ENCODE peak calls at places on chromosomes 6 and 20, in five cellular contexts. One of them, this sample, is unnamed. For H3K9me3, the result is how much of the 10 kb centered on the place peaks cover.

GRCh38 chr6:157548635-157549467 is 167.9 kb downstream of the ZDHHC14 start:
- DNase-seq in neural progenitor cell: no peak
- DNase-seq in prostate gland: no peak
- DNase-seq in cardiac muscle cell: no peak
- DNase-seq in stomach: no peak
- DNase-seq in this sample: no peak

GRCh38 chr6:137927777-137928218 is 60.7 kb downstream of the TNFAIP3 start:
- DNase-seq in prostate gland: no peak
- DNase-seq in neural progenitor cell: no peak
- DNase-seq in cardiac muscle cell: peak
- DNase-seq in stomach: no peak
- DNase-seq in this sample: peak

GRCh38 chr6:10507298-10507697 is 13.9 kb upstream of the GCNT2 start:
- DNase-seq in prostate gland: no peak
- DNase-seq in neural progenitor cell: no peak
- DNase-seq in stomach: no peak
- DNase-seq in cardiac muscle cell: no peak
- DNase-seq in this sample: no peak

GRCh38 chr6:160069050-160069454 is 52.6 kb upstream of the SLC22A1 start:
- DNase-seq in cardiac muscle cell: no peak
- DNase-seq in neural progenitor cell: no peak
- DNase-seq in stomach: no peak
- DNase-seq in prostate gland: no peak
- DNase-seq in this sample: no peak

GRCh38 chr6:105038259-105038658 is 81.4 kb downstream of the LIN28B start:
- DNase-seq in prostate gland: no peak
- DNase-seq in neural progenitor cell: peak
- DNase-seq in stomach: no peak
- DNase-seq in cardiac muscle cell: peak
- DNase-seq in this sample: no peak

GRCh38 chr20:49278817-49279676 is 1.2 kb upstream of the ZNFX1 start:
- DNase-seq in cardiac muscle cell: peak
- DNase-seq in stomach: no peak
- DNase-seq in neural progenitor cell: peak
- DNase-seq in prostate gland: no peak
- DNase-seq in this sample: no peak

GRCh38 chr6:135853986-135854385 is 2.5 kb downstream of the PDE7B start:
- DNase-seq in stomach: no peak
- DNase-seq in neural progenitor cell: no peak
- DNase-seq in prostate gland: no peak
- DNase-seq in cardiac muscle cell: peak
- DNase-seq in this sample: no peak

GRCh38 chr6:122619309-122619708 is 9.1 kb downstream of the PKIB start:
- DNase-seq in neural progenitor cell: no peak
- DNase-seq in stomach: no peak
- DNase-seq in cardiac muscle cell: no peak
- DNase-seq in prostate gland: no peak
- DNase-seq in this sample: no peak

GRCh38 chr6:48183816-48184215 is 72.8 kb upstream of the PTCHD4 start:
- DNase-seq in neural progenitor cell: no peak
- DNase-seq in stomach: no peak
- DNase-seq in prostate gland: no peak
- DNase-seq in cardiac muscle cell: peak
- DNase-seq in this sample: no peak

GRCh38 chr20:51378171-51378928 is 164.2 kb downstream of the NFATC2 start:
- DNase-seq in prostate gland: no peak
- DNase-seq in stomach: no peak
- DNase-seq in neural progenitor cell: peak
- DNase-seq in cardiac muscle cell: no peak
- DNase-seq in this sample: no peak

GRCh38 chr6:4451101-4451500 is 315.7 kb upstream of the ECI2 start:
- DNase-seq in neural progenitor cell: no peak
- DNase-seq in stomach: no peak
- DNase-seq in cardiac muscle cell: no peak
- DNase-seq in prostate gland: no peak
- DNase-seq in this sample: no peak

GRCh38 chr6:32950449-32950848 is 2.4 kb downstream of the HLA-DMA start:
- DNase-seq in cardiac muscle cell: no peak
- DNase-seq in neural progenitor cell: no peak
- DNase-seq in prostate gland: no peak
- DNase-seq in stomach: no peak
- DNase-seq in this sample: no peak

GRCh38 chr20:46507760-46508407 is 5.5 kb downstream of the ZNF334 start:
- DNase-seq in prostate gland: no peak
- DNase-seq in stomach: no peak
- DNase-seq in neural progenitor cell: no peak
- DNase-seq in cardiac muscle cell: no peak
- DNase-seq in this sample: no peak

GRCh38 chr6:44044154-44044539 is 83.1 kb downstream of the MRPL14 start:
- DNase-seq in neural progenitor cell: no peak
- DNase-seq in stomach: no peak
- DNase-seq in cardiac muscle cell: no peak
- DNase-seq in prostate gland: no peak
- DNase-seq in this sample: no peak

GRCh38 chr6:28816909-28817807 is 106.6 kb downstream of the TRIM27 start:
- DNase-seq in prostate gland: no peak
- DNase-seq in cardiac muscle cell: peak
- DNase-seq in neural progenitor cell: peak
- DNase-seq in stomach: no peak
- DNase-seq in this sample: no peak

GRCh38 chr6:36120539-36120938 is 9.8 kb upstream of the MAPK13 start:
- DNase-seq in cardiac muscle cell: no peak
- DNase-seq in prostate gland: peak
- DNase-seq in neural progenitor cell: no peak
- DNase-seq in stomach: peak
- DNase-seq in this sample: peak

GRCh38 chr20:54668271-54669053 is 193.1 kb downstream of the DOK5 start:
- DNase-seq in stomach: no peak
- DNase-seq in prostate gland: no peak
- DNase-seq in neural progenitor cell: peak
- DNase-seq in cardiac muscle cell: peak
- DNase-seq in this sample: peak

GRCh38 chr6:90637321-90637720 is 50.4 kb upstream of the MAP3K7 start:
- DNase-seq in prostate gland: no peak
- DNase-seq in cardiac muscle cell: no peak
- DNase-seq in stomach: no peak
- DNase-seq in neural progenitor cell: no peak
- DNase-seq in this sample: no peak

GRCh38 chr6:149221774-149222070 is 95.8 kb upstream of the TAB2 start:
- DNase-seq in stomach: no peak
- DNase-seq in prostate gland: no peak
- DNase-seq in cardiac muscle cell: peak
- DNase-seq in neural progenitor cell: no peak
- DNase-seq in this sample: no peak

GRCh38 chr6:37972994-37973757 is 153.6 kb downstream of the ZFAND3 start:
- DNase-seq in neural progenitor cell: no peak
- DNase-seq in cardiac muscle cell: peak
- DNase-seq in stomach: no peak
- DNase-seq in prostate gland: no peak
- DNase-seq in this sample: no peak

GRCh38 chr6:46491201-46491788 is at the start of gene RCAN2:
- DNase-seq in cardiac muscle cell: peak
- DNase-seq in neural progenitor cell: peak
- DNase-seq in stomach: peak
- DNase-seq in prostate gland: peak
- DNase-seq in this sample: peak

GRCh38 chr6:111642463-111643158 is 36.9 kb upstream of the TRAF3IP2 start:
- DNase-seq in neural progenitor cell: no peak
- DNase-seq in stomach: peak
- DNase-seq in cardiac muscle cell: peak
- DNase-seq in prostate gland: no peak
- DNase-seq in this sample: no peak

GRCh38 chr6:135298455-135298854 is 117.3 kb downstream of the MYB start:
- DNase-seq in neural progenitor cell: no peak
- DNase-seq in prostate gland: no peak
- DNase-seq in cardiac muscle cell: no peak
- DNase-seq in stomach: no peak
- DNase-seq in this sample: no peak

GRCh38 chr20:57131601-57132391 is 134.6 kb downstream of the BMP7 start:
- DNase-seq in neural progenitor cell: no peak
- DNase-seq in stomach: no peak
- DNase-seq in cardiac muscle cell: no peak
- DNase-seq in prostate gland: no peak
- DNase-seq in this sample: no peak

GRCh38 chr20:40008177-40008576 is 680.9 kb downstream of the MAFB start:
- DNase-seq in stomach: no peak
- DNase-seq in neural progenitor cell: no peak
- DNase-seq in prostate gland: no peak
- DNase-seq in cardiac muscle cell: no peak
- DNase-seq in this sample: no peak

GRCh38 chr6:163965426-163966348 is 551.2 kb downstream of the QKI start:
- DNase-seq in cardiac muscle cell: no peak
- DNase-seq in stomach: no peak
- DNase-seq in prostate gland: peak
- DNase-seq in neural progenitor cell: no peak
- DNase-seq in this sample: no peak

GRCh38 chr20:49619113-49620048 is 51.4 kb upstream of the PTGIS start:
- DNase-seq in stomach: no peak
- DNase-seq in cardiac muscle cell: no peak
- DNase-seq in prostate gland: no peak
- DNase-seq in neural progenitor cell: no peak
- DNase-seq in this sample: no peak

GRCh38 chr6:34718867-34719441 is 22.4 kb upstream of the ILRUN start:
- DNase-seq in stomach: no peak
- DNase-seq in cardiac muscle cell: no peak
- DNase-seq in neural progenitor cell: no peak
- DNase-seq in prostate gland: no peak
- DNase-seq in this sample: no peak

GRCh38 chr6:154615483-154616025 is 105.1 kb upstream of the CNKSR3 start:
- DNase-seq in stomach: peak
- DNase-seq in cardiac muscle cell: peak
- DNase-seq in neural progenitor cell: no peak
- DNase-seq in prostate gland: peak
- DNase-seq in this sample: no peak

GRCh38 chr20:1894471-1894950 is 696 bp upstream of the SIRPA start:
- DNase-seq in neural progenitor cell: peak
- DNase-seq in stomach: peak
- DNase-seq in prostate gland: peak
- DNase-seq in cardiac muscle cell: peak
- DNase-seq in this sample: no peak

GRCh38 chr6:165191461-165191860 is 117.9 kb downstream of the C6orf118 start:
- DNase-seq in neural progenitor cell: no peak
- DNase-seq in prostate gland: no peak
- DNase-seq in stomach: no peak
- DNase-seq in cardiac muscle cell: no peak
- DNase-seq in this sample: no peak

GRCh38 chr6:168130168-168130651 is 51.2 kb upstream of the FRMD1 start:
- DNase-seq in prostate gland: no peak
- DNase-seq in stomach: peak
- DNase-seq in neural progenitor cell: no peak
- DNase-seq in cardiac muscle cell: no peak
- DNase-seq in this sample: no peak

GRCh38 chr20:58503668-58504067 is 11.5 kb downstream of the APCDD1L start:
- DNase-seq in stomach: peak
- DNase-seq in neural progenitor cell: no peak
- DNase-seq in prostate gland: no peak
- DNase-seq in cardiac muscle cell: no peak
- DNase-seq in this sample: no peak

GRCh38 chr6:29332676-29333075 is 31.2 kb downstream of the OR14J1 start:
- DNase-seq in neural progenitor cell: no peak
- DNase-seq in cardiac muscle cell: no peak
- DNase-seq in prostate gland: no peak
- DNase-seq in stomach: no peak
- DNase-seq in this sample: no peak

GRCh38 chr6:95120984-95121383 is 456.4 kb upstream of the MANEA start:
- DNase-seq in stomach: no peak
- DNase-seq in neural progenitor cell: no peak
- DNase-seq in prostate gland: no peak
- DNase-seq in cardiac muscle cell: no peak
- DNase-seq in this sample: no peak

GRCh38 chr6:131917318-131917717 is 33.9 kb downstream of the CCN2 start:
- DNase-seq in neural progenitor cell: no peak
- DNase-seq in stomach: no peak
- DNase-seq in prostate gland: no peak
- DNase-seq in cardiac muscle cell: peak
- DNase-seq in this sample: no peak

DNA sequence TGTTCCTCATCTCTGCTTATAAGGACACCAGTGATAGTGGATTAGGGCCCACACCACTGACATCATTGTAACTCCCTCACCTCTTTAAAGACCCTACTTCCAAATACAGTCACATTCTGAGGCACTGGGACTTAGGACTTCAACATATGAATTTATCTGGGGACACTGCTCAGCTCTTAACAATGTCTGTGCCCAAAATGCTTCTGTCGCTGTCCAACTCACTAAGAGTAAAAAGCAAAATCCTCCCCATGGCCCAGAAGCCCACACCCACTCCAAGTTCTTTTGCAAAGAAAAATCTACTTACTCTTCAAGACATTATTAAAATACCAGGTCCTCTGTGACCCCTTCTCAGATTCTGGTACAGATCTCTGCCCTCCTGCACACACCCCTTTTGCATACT is 116.2 kb downstream of the TBC1D7 start:
- DNase-seq in neural progenitor cell: no peak
- DNase-seq in stomach: no peak
- DNase-seq in cardiac muscle cell: no peak
- DNase-seq in prostate gland: no peak
- DNase-seq in this sample: no peak
- H3K9me3 ChIP-seq in neural progenitor cell: under half
- H3K9me3 ChIP-seq in stomach: under half
- H3K9me3 ChIP-seq in cardiac muscle cell: under half
- H3K9me3 ChIP-seq in prostate gland: under half
- H3K9me3 ChIP-seq in this sample: under half

GRCh38 chr20:42100137-42100704 is 482.0 kb upstream of the CHD6 start:
- DNase-seq in neural progenitor cell: no peak
- DNase-seq in cardiac muscle cell: no peak
- DNase-seq in stomach: no peak
- DNase-seq in prostate gland: no peak
- DNase-seq in this sample: no peak
- H3K9me3 ChIP-seq in neural progenitor cell: under half
- H3K9me3 ChIP-seq in cardiac muscle cell: under half
- H3K9me3 ChIP-seq in stomach: under half
- H3K9me3 ChIP-seq in prostate gland: under half
- H3K9me3 ChIP-seq in this sample: under half

GRCh38 chr20:31355981-31356380 is 12.4 kb upstream of the DEFB118 start:
- DNase-seq in cardiac muscle cell: no peak
- DNase-seq in neural progenitor cell: no peak
- DNase-seq in stomach: no peak
- DNase-seq in prostate gland: no peak
- DNase-seq in this sample: no peak
- H3K9me3 ChIP-seq in cardiac muscle cell: under half
- H3K9me3 ChIP-seq in neural progenitor cell: under half
- H3K9me3 ChIP-seq in stomach: under half
- H3K9me3 ChIP-seq in prostate gland: under half
- H3K9me3 ChIP-seq in this sample: under half

GRCh38 chr6:16130932-16131387 is 2.1 kb downstream of the MYLIP start:
- DNase-seq in cardiac muscle cell: peak
- DNase-seq in stomach: peak
- DNase-seq in prostate gland: peak
- DNase-seq in neural progenitor cell: peak
- DNase-seq in this sample: no peak
- H3K9me3 ChIP-seq in cardiac muscle cell: under half
- H3K9me3 ChIP-seq in stomach: under half
- H3K9me3 ChIP-seq in prostate gland: under half
- H3K9me3 ChIP-seq in neural progenitor cell: under half
- H3K9me3 ChIP-seq in this sample: under half

GRCh38 chr20:59646487-59646886 is 42.1 kb downstream of the PHACTR3 start:
- DNase-seq in prostate gland: no peak
- DNase-seq in stomach: no peak
- DNase-seq in neural progenitor cell: no peak
- DNase-seq in cardiac muscle cell: no peak
- DNase-seq in this sample: no peak
- H3K9me3 ChIP-seq in prostate gland: under half
- H3K9me3 ChIP-seq in stomach: under half
- H3K9me3 ChIP-seq in neural progenitor cell: under half
- H3K9me3 ChIP-seq in cardiac muscle cell: under half
- H3K9me3 ChIP-seq in this sample: under half